ENCODE peak calls at places on chromosomes 13 and 19, in seven cellular contexts. Y is body of pancreas, T is gastrocnemius medialis, D is prostate gland, A is tibial nerve, B is adrenal gland, C is suprapubic skin. S is an unnamed sample.

GRCh38 chr13:103140001-103140671 is 73.9 kb upstream of the SLC10A2 start:
- DNase-seq in Y (no peak), T (no peak), D (peak), A (no peak), B (peak), C (no peak), S (no peak)

GRCh38 chr13:30698488-30699005 is 36.8 kb upstream of the ALOX5AP start:
- DNase-seq in Y (no peak), T (no peak), D (no peak), A (no peak), B (no peak), C (no peak), S (no peak)

GRCh38 chr19:49968279-49968922 is 7.4 kb upstream of the SIGLEC11 start:
- DNase-seq in Y (no peak), T (no peak), D (no peak), A (no peak), B (peak), C (no peak), S (no peak)

GRCh38 chr13:67574320-67575233 is 344.4 kb upstream of the PCDH9 start:
- DNase-seq in Y (no peak), T (no peak), D (no peak), A (no peak), B (no peak), C (no peak), S (no peak)

GRCh38 chr13:42396501-42396900 is 124.5 kb downstream of the AKAP11 start:
- DNase-seq in Y (no peak), T (no peak), D (no peak), A (no peak), B (no peak), C (no peak), S (no peak)

GRCh38 chr13:40432018-40432978 is 234.1 kb downstream of the FOXO1 start:
- DNase-seq in Y (no peak), T (no peak), D (no peak), A (no peak), B (no peak), C (no peak), S (no peak)

GRCh38 chr13:114309086-114309485 is 5.2 kb upstream of the CHAMP1 start:
- DNase-seq in Y (no peak), T (no peak), D (no peak), A (no peak), B (no peak), C (no peak), S (no peak)

GRCh38 chr13:44342741-44343140 is 30.9 kb upstream of the SERP2 start:
- DNase-seq in Y (no peak), T (no peak), D (no peak), A (no peak), B (no peak), C (no peak), S (no peak)

GRCh38 chr13:49922301-49922700 is 13.8 kb downstream of the SPRYD7 start:
- DNase-seq in Y (no peak), T (no peak), D (no peak), A (no peak), B (no peak), C (no peak), S (no peak)

GRCh38 chr19:45112111-45112827 is 19.3 kb downstream of the PPP1R37 start:
- DNase-seq in Y (no peak), T (no peak), D (no peak), A (no peak), B (no peak), C (no peak), S (no peak)

GRCh38 chr13:30375436-30375835 is 46.9 kb upstream of the UBE2L5 start:
- DNase-seq in Y (no peak), T (no peak), D (no peak), A (no peak), B (no peak), C (no peak), S (peak)

GRCh38 chr13:20495087-20496023 is 30.3 kb downstream of the CRYL1 start:
- DNase-seq in Y (peak), T (peak), D (peak), A (peak), B (peak), C (no peak), S (peak)

GRCh38 chr13:27336005-27336673 is 65.5 kb downstream of the RASL11A start:
- DNase-seq in Y (no peak), T (no peak), D (no peak), A (no peak), B (no peak), C (no peak), S (no peak)

GRCh38 chr13:41398494-41399190 is 58.7 kb upstream of the RGCC start:
- DNase-seq in Y (no peak), T (no peak), D (no peak), A (no peak), B (peak), C (no peak), S (no peak)

GRCh38 chr13:96474158-96474606 is 384.3 kb downstream of the HS6ST3 start:
- DNase-seq in Y (no peak), T (no peak), D (no peak), A (no peak), B (no peak), C (no peak), S (no peak)

DNA sequence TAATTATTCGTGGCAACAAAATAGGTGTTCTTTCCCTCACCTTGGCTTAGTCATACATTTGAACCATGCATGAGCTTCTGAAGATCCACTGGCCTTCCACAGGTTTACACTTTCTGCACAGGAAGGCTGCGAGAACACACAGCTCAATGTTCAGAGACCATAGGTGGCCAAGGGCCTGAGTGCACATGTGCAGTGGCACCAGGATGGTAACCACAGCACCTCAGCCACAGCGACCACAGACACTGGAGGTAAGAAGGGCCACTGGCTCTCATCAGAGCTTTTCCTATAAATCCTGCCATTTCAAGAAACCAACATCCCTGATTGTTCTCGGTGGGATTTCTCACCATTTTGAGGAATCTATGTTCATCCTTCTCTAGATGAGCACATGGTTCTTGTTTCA is 1.6 kb downstream of the DCLK1 start:
- DNase-seq in Y (no peak), T (no peak), D (no peak), A (no peak), B (no peak), C (no peak), S (no peak)
- H3K4me3 ChIP-seq in Y (no peak), T (peak), D (no peak), A (peak), B (no peak), C (peak), S (no peak)

GRCh38 chr19:1905071-1905862 is at the start of the genes ADAT3 and SCAMP4:
- DNase-seq in Y (peak), T (peak), D (peak), A (peak), B (peak), C (peak), S (peak)
- TF ChIP-seq POLR2A in Y (peak), T (peak), D (peak), A (peak), B (peak), C (no peak), S (no peak)

DNA sequence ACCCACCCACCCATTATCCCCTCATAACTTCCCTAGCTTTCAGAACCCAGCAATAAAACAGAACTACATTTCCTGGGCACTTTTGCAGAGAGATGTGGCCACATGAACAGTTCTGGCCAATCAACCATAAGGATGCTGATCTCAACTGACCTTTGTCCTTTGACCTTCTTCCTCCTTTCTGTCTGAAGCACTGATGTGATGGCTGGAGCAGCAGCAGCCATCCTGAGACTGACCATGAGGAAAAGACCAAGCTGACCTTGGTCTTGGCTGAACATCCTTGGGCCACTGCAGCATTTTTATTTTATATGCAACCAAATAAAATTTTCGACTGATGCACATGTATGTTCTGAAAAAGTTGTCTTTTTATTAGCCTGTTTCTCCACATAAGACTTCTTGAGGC is 33.1 kb upstream of the CACNA1A start:
- DNase-seq in Y (no peak), T (no peak), D (no peak), A (no peak), B (no peak), C (no peak), S (no peak)
- H3K4me3 ChIP-seq in Y (no peak), T (no peak), D (no peak), A (no peak), B (no peak), C (no peak), S (no peak)

GRCh38 chr19:58385313-58386165 is 1.5 kb upstream of the RPS5 start:
- DNase-seq in Y (no peak), T (no peak), D (no peak), A (no peak), B (no peak), C (no peak), S (peak)
- TF ChIP-seq POLR2A in Y (no peak), T (no peak), D (no peak), A (no peak), B (no peak), C (no peak), S (no peak)

S was measured in lower leg skin.